ENCODE peak calls at places on chromosomes 1 and 21, in four cellular contexts. S is SK-N-SH, M is H1, Z is K562. F is an unnamed sample. For H3K27me3, the result is how much of the 10 kb centered on the place peaks cover.

GRCh38 chr21:45001134-45002095 is 61.6 kb downstream of the SLX9 start:
- DNase-seq in S (no peak), M (no peak), Z (no peak), F (no peak)

GRCh38 chr1:38589036-38589435 is 270.5 kb downstream of the RRAGC start:
- DNase-seq in S (no peak), M (no peak), Z (no peak), F (no peak)

GRCh38 chr1:87056974-87057373 is 142.5 kb downstream of the HS2ST1 start:
- DNase-seq in S (no peak), M (no peak), Z (no peak), F (no peak)

GRCh38 chr1:175070818-175071217 is 3.2 kb downstream of the TNN start:
- DNase-seq in S (no peak), M (no peak), Z (no peak), F (no peak)

GRCh38 chr21:36135391-36136094 is 664 bp downstream of the CBR3 start:
- DNase-seq in S (peak), M (no peak), Z (no peak), F (no peak)

GRCh38 chr1:45569962-45570581 is 13.8 kb upstream of the NASP start:
- DNase-seq in S (peak), M (no peak), Z (peak), F (no peak)

GRCh38 chr1:212285685-212286436 is 651 bp downstream of the PPP2R5A start:
- DNase-seq in S (peak), M (no peak), Z (peak), F (no peak)

GRCh38 chr1:9557624-9558023 is 18.4 kb downstream of the SLC25A33 start:
- DNase-seq in S (no peak), M (no peak), Z (no peak), F (no peak)

GRCh38 chr1:189538271-189538670 is 939.4 kb downstream of the BRINP3 start:
- DNase-seq in S (no peak), M (no peak), Z (no peak), F (no peak)

GRCh38 chr1:243944429-243945160 is 94.6 kb upstream of the AKT3 start:
- DNase-seq in S (no peak), M (peak), Z (no peak), F (no peak)

GRCh38 chr21:16418663-16419062 is 688.9 kb downstream of the USP25 start:
- DNase-seq in S (no peak), M (no peak), Z (no peak), F (no peak)

GRCh38 chr21:15759469-15759868 is 29.7 kb downstream of the USP25 start:
- DNase-seq in S (no peak), M (no peak), Z (no peak), F (no peak)

GRCh38 chr1:35506960-35507901 is 50.0 kb downstream of the KIAA0319L start:
- DNase-seq in S (no peak), M (no peak), Z (no peak), F (peak)

GRCh38 chr21:37365657-37366487 is 701 bp upstream of the DYRK1A start:
- DNase-seq in S (no peak), M (no peak), Z (no peak), F (no peak)

GRCh38 chr1:69943030-69943429 is 262.3 kb downstream of the LRRC40 start:
- DNase-seq in S (no peak), M (no peak), Z (no peak), F (no peak)

GRCh38 chr1:23273450-23274133 is 56.3 kb upstream of the HTR1D start:
- DNase-seq in S (no peak), M (no peak), Z (peak), F (no peak)

GRCh38 chr21:25313891-25314646 is 293.2 kb downstream of the MRPL39 start:
- DNase-seq in S (peak), M (no peak), Z (no peak), F (no peak)

GRCh38 chr21:34865922-34866271 is 183.2 kb downstream of the RUNX1 start:
- DNase-seq in S (no peak), M (peak), Z (no peak), F (peak)

GRCh38 chr1:170213598-170213997 is 67.8 kb downstream of the NTMT2 start:
- DNase-seq in S (no peak), M (no peak), Z (no peak), F (no peak)

GRCh38 chr1:153921803-153922075 is 1.0 kb downstream of the GATAD2B start:
- DNase-seq in S (peak), M (no peak), Z (no peak), F (no peak)

DNA sequence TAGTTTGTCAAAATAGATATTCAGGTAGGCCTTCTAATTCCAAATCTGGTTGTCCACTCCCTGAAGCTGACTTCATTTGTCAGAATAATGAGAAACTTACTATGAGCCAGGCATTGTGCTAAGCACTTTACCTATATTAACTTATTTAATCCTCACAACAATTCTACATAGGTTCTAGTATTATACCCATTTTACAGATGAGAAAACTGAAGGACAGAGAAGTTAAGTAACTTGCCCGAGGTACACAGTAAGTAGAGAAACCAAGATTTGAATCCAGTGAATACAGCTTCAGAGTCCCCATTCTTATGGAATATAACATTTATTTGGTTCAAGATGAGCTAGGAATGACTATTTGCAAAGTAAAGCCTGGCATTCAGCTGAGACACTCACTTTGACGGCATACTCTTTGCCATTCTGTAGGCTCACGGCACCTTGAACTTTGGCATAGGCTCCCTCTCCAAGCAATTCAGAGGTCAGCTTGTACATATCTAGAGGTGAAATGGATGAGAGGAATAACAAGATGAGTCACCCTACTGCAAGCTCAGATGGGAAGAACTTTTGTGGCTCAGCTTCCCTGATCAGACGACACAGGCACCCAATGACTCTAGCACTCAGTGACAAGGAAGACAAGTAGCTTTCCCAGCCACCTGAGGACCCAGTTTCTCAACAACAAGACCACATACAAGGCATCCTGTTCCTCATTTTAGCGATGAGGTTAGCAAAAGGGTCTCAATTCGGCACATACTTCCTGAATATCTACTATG is 23.7 kb downstream of the MKNK1 start:
- DNase-seq in S (no peak), M (no peak), Z (no peak), F (no peak)
- TF ChIP-seq CHD2 in S (no peak), M (no peak), Z (no peak), F (no peak)

DNA sequence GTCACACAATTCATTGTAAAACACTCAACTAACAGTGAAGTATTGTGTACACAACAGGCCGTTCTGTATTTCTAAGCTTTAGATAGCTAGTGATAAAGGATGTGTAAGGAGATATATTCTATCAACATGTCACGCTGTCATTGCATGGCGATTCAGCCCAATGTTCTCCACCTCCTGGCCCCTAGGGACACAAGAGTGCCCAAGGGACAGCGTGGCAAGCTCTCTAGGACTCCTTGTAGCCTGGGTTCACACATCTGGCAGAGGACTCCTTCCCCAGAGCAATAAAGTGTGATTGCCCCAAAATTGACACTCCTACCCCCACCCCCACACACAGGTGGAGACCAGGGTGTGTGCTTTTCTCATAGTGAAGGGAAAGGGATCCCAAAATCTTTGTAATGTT is 11.7 kb downstream of the TMPRSS3 start:
- DNase-seq in S (no peak), M (no peak), Z (no peak), F (no peak)
- H3K27me3 ChIP-seq in S (under half), M (under half), Z (under half), F (under half)

GRCh38 chr1:206890690-206891089 is 6.6 kb upstream of the IL24 start:
- DNase-seq in S (no peak), M (no peak), Z (no peak), F (no peak)
- TF ChIP-seq CHD2 in S (no peak), M (no peak), Z (no peak), F (no peak)

GRCh38 chr21:33026299-33026858 is 644 bp downstream of the OLIG2 start:
- DNase-seq in S (peak), M (no peak), Z (no peak), F (no peak)
- H3K27me3 ChIP-seq in S (half or more), M (half or more), Z (half or more), F (under half)

DNA sequence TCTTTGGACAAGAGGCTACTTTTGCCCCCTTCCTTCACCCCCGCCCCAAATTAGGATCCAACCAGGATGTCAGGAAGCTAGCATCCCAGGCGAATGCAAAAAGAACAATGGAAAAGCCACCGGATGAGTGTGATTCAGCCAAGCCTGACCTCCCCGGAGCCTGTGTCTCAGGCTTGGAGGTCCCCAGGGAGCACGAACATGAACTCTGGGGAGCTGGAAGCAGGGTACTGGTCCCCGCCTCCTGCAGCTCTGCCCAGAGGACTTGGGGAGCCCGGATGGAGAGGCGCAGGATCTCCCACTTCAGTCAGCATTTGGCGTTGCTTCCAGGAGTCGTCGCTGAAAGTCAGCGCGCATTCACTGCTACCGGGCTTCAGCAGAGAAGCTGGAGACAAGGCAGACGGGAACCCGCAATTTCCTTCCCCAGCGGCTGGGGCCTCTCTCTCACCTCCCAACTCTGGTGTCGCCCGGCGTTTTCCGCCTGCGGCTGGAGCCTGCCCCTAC is 1.8 kb upstream of the TBX15 start:
- DNase-seq in S (no peak), M (no peak), Z (no peak), F (no peak)
- TF ChIP-seq CHD2 in S (no peak), M (no peak), Z (no peak), F (no peak)

DNA sequence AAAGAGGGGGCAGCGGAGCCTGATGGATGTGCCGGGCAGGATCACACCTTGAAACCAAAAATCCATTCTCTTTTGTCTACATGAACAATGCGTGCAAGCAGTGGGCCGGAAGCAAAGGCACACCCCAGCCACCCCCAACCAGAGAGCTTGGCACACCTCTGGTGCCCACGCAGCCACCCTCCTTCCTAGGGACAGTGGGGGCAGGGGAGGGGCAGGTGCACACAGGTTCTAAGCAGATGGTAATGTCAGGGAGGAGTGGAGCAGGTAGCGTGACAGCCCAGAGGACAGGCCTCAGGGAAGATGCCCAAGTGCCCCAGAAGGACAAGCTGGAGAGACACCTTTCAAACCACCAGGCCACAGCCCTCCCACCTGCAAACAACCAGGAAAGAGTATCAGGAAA is 36.5 kb downstream of the SYF2 start:
- DNase-seq in S (no peak), M (no peak), Z (no peak), F (no peak)
- H3K27me3 ChIP-seq in S (under half), M (under half), Z (half or more), F (under half)

GRCh38 chr1:226603030-226603960 is 54.7 kb downstream of the STUM start:
- DNase-seq in S (no peak), M (no peak), Z (no peak), F (no peak)
- TF ChIP-seq CHD2 in S (no peak), M (no peak), Z (no peak), F (no peak)

DNA sequence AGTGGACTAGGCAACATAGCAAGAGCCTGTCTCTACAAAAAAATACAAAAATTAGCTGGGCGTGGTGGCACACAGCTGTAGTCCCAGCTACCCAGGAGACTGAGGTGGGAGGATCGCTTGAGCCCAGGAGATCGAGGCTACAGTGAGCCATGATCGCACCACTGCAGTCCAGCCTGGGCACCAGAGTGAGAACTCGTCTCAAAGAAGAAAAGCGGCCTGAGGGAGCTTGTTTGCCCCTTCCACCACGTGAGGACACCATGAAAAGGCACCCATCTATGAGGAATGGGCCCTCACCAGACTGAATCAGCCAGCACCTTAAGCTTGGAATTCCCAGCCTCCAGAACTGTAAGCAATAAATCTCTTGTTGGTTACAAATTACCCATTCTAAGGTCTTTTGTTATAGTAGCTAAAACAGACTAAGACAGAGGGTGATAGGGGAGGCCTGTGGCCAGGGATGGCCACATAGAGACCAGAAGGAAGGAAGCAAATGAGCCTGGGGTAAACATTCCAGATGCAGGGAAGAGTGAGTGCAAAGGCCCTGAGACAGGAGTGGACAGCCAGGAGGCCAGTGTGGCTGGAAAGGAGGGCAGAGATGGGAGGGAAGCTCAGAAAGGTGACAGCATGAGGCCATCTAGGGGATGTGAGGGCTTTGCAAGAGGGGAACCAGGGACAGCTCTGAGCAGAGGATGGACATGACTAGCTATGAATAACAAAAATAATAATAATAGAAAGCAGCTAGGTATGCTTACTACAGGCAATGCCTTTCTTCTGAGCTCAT is 120.1 kb downstream of the MATN1 start:
- DNase-seq in S (no peak), M (no peak), Z (no peak), F (no peak)
- H3K27me3 ChIP-seq in S (under half), M (under half), Z (under half), F (under half)